ENCODE peak calls at places on chromosome 22, in five cellular contexts. L is heart left ventricle, O is psoas muscle, H is Peyer's patch, B is right lobe of liver. J is an unnamed sample.

GRCh38 chr22:29096736-29097669 is 24.2 kb downstream of the KREMEN1 start:
- DNase-seq in L (peak; percentile 36), O (no peak), H (no peak), B (no peak), J (no peak)

GRCh38 chr22:42114721-42115120 is 15.9 kb downstream of the CYP2D6 start:
- DNase-seq in L (no peak), O (no peak), H (no peak), B (no peak), J (no peak)

GRCh38 chr22:36569999-36570398 is 41.0 kb upstream of the EIF3D start:
- DNase-seq in L (no peak), O (no peak), H (no peak), B (no peak), J (no peak)

GRCh38 chr22:41657709-41658108 is 31.0 kb downstream of the SNU13 start:
- DNase-seq in L (no peak), O (no peak), H (no peak), B (no peak), J (peak; percentile 26)

GRCh38 chr22:29203883-29204282 is 1.8 kb upstream of the EMID1 start:
- DNase-seq in L (no peak), O (no peak), H (no peak), B (no peak), J (no peak)

GRCh38 chr22:45878051-45878764 is 98.8 kb downstream of the WNT7B start:
- DNase-seq in L (peak; percentile 33), O (peak; percentile 39), H (no peak), B (peak; percentile 13), J (peak; percentile 52)

GRCh38 chr22:21951931-21952465 is 650 bp downstream of the PPM1F start:
- DNase-seq in L (peak; percentile 45), O (peak; percentile 73), H (peak; percentile 30), B (peak; percentile 54), J (no peak)

GRCh38 chr22:39734866-39735265 is 158.7 kb downstream of the ENTHD1 start:
- DNase-seq in L (no peak), O (no peak), H (no peak), B (no peak), J (no peak)

GRCh38 chr22:46737105-46737975 is 712 bp downstream of the CERK start:
- DNase-seq in L (peak; percentile 57), O (peak; percentile 70), H (peak; percentile 69), B (peak; percentile 61), J (no peak)

GRCh38 chr22:24975813-24976341 is 23.4 kb downstream of the KIAA1671 start:
- DNase-seq in L (peak; percentile 40), O (peak; percentile 91), H (no peak), B (no peak), J (peak; percentile 86)

GRCh38 chr22:24977370-24978230 is 25.1 kb downstream of the KIAA1671 start:
- DNase-seq in L (peak; percentile 65), O (peak; percentile 68), H (no peak), B (peak; percentile 58), J (peak; percentile 85)

GRCh38 chr22:24976442-24977218 is 24.1 kb downstream of the KIAA1671 start:
- DNase-seq in L (no peak), O (peak; percentile 59), H (no peak), B (no peak), J (no peak)

GRCh38 chr22:24981066-24981465 is 28.6 kb downstream of the KIAA1671 start:
- DNase-seq in L (no peak), O (no peak), H (no peak), B (no peak), J (no peak)

DNA sequence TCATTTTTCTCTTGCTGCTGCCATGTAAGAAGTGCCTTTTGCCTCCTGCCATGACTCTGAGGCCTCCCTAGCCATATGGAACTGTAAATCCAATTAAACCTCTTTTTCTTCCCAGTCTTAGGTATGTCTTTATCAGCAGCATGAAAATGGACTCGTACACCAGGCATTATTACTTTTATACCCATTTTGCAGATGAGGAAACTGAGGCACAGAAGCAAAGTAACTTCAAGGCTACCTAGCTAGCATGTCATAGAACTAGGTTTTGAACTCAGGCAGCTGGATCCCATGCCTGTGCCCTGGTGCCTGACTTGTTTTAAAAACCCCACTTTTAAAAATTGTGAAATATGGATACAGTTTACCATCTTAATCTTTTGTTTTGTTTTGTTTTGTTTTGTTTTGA is 25.8 kb downstream of the KIAA1671 start:
- DNase-seq in L (no peak), O (no peak), H (no peak), B (no peak), J (no peak)
- H3K27ac ChIP-seq in L (peak overlapping the region; percentile 86), O (peak overlapping the region; percentile 71), H (no peak overlapping the region), B (peak overlapping the region; percentile 58), J (peak overlapping the region; percentile 90)

GRCh38 chr22:31829505-31829904 is 75.7 kb downstream of the DEPDC5 start:
- DNase-seq in L (no peak), O (no peak), H (no peak), B (no peak), J (no peak)
- H3K4me3 ChIP-seq in L (no peak overlapping the region), O (no peak overlapping the region), H (no peak overlapping the region), B (no peak overlapping the region), J (no peak overlapping the region)

DNA sequence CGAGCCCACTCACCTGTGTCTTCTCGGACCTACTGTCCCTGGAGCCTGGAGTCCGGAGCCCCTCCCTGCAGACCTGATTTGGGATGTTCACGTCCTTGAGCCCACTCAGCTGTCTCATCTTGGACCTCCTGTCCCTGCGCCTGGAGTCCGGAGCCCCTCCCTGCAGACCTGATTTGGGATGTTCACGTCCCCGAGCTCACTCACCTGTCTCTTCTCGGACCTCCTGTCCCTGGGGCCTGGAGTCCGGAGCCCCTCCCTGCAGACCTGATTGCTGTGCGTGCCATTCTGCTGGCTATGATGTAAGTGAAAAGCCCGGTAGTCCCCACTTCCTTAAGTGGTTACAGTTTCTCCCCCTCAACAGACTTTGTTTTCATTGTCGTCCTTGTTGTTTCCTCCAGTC is 867.1 kb downstream of the BRD1 start:
- DNase-seq in L (peak; percentile 1), O (no peak), H (no peak), B (no peak), J (peak; percentile 57)
- H3K27ac ChIP-seq in L (no peak overlapping the region), O (no peak overlapping the region), H (no peak overlapping the region), B (no peak overlapping the region), J (no peak overlapping the region)

GRCh38 chr22:19900707-19901436 is 40.7 kb upstream of the COMT start:
- DNase-seq in L (no peak), O (no peak), H (no peak), B (no peak), J (no peak)

GRCh38 chr22:19896665-19897355 is 42.1 kb upstream of the GNB1L start:
- DNase-seq in L (no peak), O (no peak), H (no peak), B (no peak), J (no peak)

GRCh38 chr22:19897726-19898515 is 43.2 kb upstream of the GNB1L start:
- DNase-seq in L (no peak), O (no peak), H (no peak), B (no peak), J (no peak)

GRCh38 chr22:19901577-19902244 is 39.9 kb upstream of the COMT start:
- DNase-seq in L (no peak), O (no peak), H (no peak), B (no peak), J (no peak)

GRCh38 chr22:19898831-19899567 is 42.6 kb upstream of the COMT start:
- DNase-seq in L (no peak), O (no peak), H (no peak), B (no peak), J (no peak)
- H3K4me3 ChIP-seq in L (no peak overlapping the region), O (no peak overlapping the region), H (no peak overlapping the region), B (no peak overlapping the region), J (no peak overlapping the region)

GRCh38 chr22:30351226-30351625 is 5.5 kb downstream of the SF3A1 start:
- DNase-seq in L (no peak), O (no peak), H (no peak), B (no peak), J (no peak)

GRCh38 chr22:30344447-30345200 is 12.1 kb downstream of the SF3A1 start:
- DNase-seq in L (no peak), O (no peak), H (no peak), B (no peak), J (no peak)

GRCh38 chr22:30347255-30347892 is 9.3 kb downstream of the SF3A1 start:
- DNase-seq in L (no peak), O (no peak), H (no peak), B (no peak), J (no peak)

GRCh38 chr22:30348837-30349236 is 7.9 kb downstream of the SF3A1 start:
- DNase-seq in L (no peak), O (no peak), H (no peak), B (no peak), J (no peak)

DNA sequence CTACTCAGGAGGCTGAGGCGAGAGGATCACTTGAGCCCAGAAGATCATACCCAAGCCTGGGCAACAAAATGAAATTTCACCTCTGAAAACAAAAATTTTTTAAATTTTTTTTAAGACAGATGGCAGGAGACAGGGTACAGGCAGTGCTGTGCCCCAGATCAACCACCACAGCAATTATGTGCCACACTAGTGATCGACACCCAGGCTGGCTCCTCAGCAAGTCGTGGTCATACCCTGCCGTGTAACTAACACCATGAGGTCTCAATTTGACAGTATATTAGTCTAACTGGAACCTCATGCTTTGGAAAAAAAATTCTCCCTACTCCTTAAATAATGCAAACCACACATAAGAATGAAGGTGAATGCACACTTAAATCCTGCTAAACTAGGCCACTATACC is 8.3 kb downstream of the SF3A1 start:
- DNase-seq in L (no peak), O (no peak), H (no peak), B (no peak), J (no peak)
- H3K27ac ChIP-seq in L (no peak overlapping the region), O (no peak overlapping the region), H (peak overlapping the region; percentile 32), B (no peak overlapping the region), J (no peak overlapping the region)

DNA sequence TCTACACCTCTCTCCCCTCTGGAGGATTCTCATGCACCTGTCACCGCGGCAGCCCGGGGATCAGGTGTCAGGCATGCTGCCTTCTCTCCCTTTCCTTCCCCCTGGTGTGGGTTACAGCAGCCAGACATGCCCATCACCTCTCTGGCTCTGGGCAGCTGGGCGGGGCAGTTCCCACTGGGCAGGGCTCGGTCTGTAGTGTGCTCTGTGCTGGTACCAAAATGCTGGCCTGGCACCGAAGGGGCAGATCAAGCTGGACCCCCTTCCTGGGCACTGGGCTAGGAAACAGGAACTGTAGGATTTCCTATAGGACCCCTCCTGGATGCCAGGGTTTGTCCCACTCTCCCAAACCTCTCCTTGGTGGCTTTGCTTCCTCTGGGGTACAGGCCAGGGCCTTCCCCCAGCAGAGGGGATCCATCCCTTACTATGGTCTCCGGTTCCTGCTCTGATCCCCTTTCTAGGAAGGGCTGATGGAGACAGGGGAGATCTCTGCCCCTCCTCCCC is 821 bp downstream of the GAL3ST1 start:
- DNase-seq in L (no peak), O (peak; percentile 45), H (no peak), B (no peak), J (no peak)
- H3K4me3 ChIP-seq in L (no peak overlapping the region), O (no peak overlapping the region), H (peak overlapping the region; percentile 69), B (peak overlapping the region; percentile 56), J (peak overlapping the region; percentile 61)

GRCh38 chr22:19940536-19941364 is 822 bp upstream of the COMT start:
- DNase-seq in L (no peak), O (peak; percentile 54), H (no peak), B (no peak), J (no peak)
- H3K27ac ChIP-seq in L (peak overlapping the region; percentile 99), O (peak overlapping the region; percentile 98), H (peak overlapping the region; percentile 83), B (peak overlapping the region; percentile 96), J (peak overlapping the region; percentile 98)

GRCh38 chr22:24506802-24507438 is 11.8 kb downstream of the UPB1 start:
- DNase-seq in L (no peak), O (no peak), H (no peak), B (no peak), J (no peak)
- H3K4me3 ChIP-seq in L (no peak overlapping the region), O (no peak overlapping the region), H (no peak overlapping the region), B (no peak overlapping the region), J (no peak overlapping the region)

J was measured in coronary artery.